ENCODE peak calls at places on chromosomes 7 and 10, in nine cellular contexts. One of them, this sample, is unnamed. For H3K4me1, the result is how much of the 10 kb centered on the place peaks cover.

GRCh38 chr7:38813797-38814196 is 95.2 kb downstream of the VPS41 start:
- DNase-seq in left ventricle myocardium inferior: no peak
- DNase-seq in thoracic aorta: no peak
- DNase-seq in heart left ventricle: no peak
- DNase-seq in pancreas: no peak
- DNase-seq in fibroblast of lung: no peak
- DNase-seq in uterus: no peak
- DNase-seq in cardiac muscle cell: no peak
- DNase-seq in adrenal gland: no peak
- DNase-seq in this sample: no peak

GRCh38 chr7:4269746-4270145 is 412.3 kb upstream of the FOXK1 start:
- DNase-seq in left ventricle myocardium inferior: no peak
- DNase-seq in thoracic aorta: no peak
- DNase-seq in heart left ventricle: no peak
- DNase-seq in pancreas: no peak
- DNase-seq in fibroblast of lung: no peak
- DNase-seq in uterus: no peak
- DNase-seq in cardiac muscle cell: no peak
- DNase-seq in adrenal gland: no peak
- DNase-seq in this sample: no peak

GRCh38 chr10:5493698-5494097 is 5.7 kb downstream of the CALML5 start:
- DNase-seq in left ventricle myocardium inferior: no peak
- DNase-seq in thoracic aorta: no peak
- DNase-seq in heart left ventricle: no peak
- DNase-seq in pancreas: no peak
- DNase-seq in fibroblast of lung: no peak
- DNase-seq in uterus: no peak
- DNase-seq in cardiac muscle cell: no peak
- DNase-seq in adrenal gland: no peak
- DNase-seq in this sample: no peak

GRCh38 chr10:97531401-97531985 is 32.8 kb downstream of the UBTD1 start:
- DNase-seq in left ventricle myocardium inferior: no peak
- DNase-seq in thoracic aorta: no peak
- DNase-seq in heart left ventricle: no peak
- DNase-seq in pancreas: no peak
- DNase-seq in fibroblast of lung: peak
- DNase-seq in uterus: no peak
- DNase-seq in cardiac muscle cell: peak
- DNase-seq in adrenal gland: no peak
- DNase-seq in this sample: no peak

GRCh38 chr10:76329891-76330575 is 898.6 kb downstream of the LRMDA start:
- DNase-seq in left ventricle myocardium inferior: no peak
- DNase-seq in thoracic aorta: no peak
- DNase-seq in heart left ventricle: no peak
- DNase-seq in pancreas: no peak
- DNase-seq in fibroblast of lung: peak
- DNase-seq in uterus: no peak
- DNase-seq in cardiac muscle cell: no peak
- DNase-seq in adrenal gland: no peak
- DNase-seq in this sample: no peak

GRCh38 chr10:23081891-23082290 is 13.5 kb upstream of the MSRB2 start:
- DNase-seq in left ventricle myocardium inferior: no peak
- DNase-seq in thoracic aorta: no peak
- DNase-seq in heart left ventricle: no peak
- DNase-seq in pancreas: no peak
- DNase-seq in fibroblast of lung: peak
- DNase-seq in uterus: no peak
- DNase-seq in cardiac muscle cell: peak
- DNase-seq in adrenal gland: no peak
- DNase-seq in this sample: no peak

GRCh38 chr7:94423865-94424264 is 29.2 kb downstream of the COL1A2 start:
- DNase-seq in left ventricle myocardium inferior: no peak
- DNase-seq in thoracic aorta: no peak
- DNase-seq in heart left ventricle: no peak
- DNase-seq in pancreas: no peak
- DNase-seq in fibroblast of lung: peak
- DNase-seq in uterus: no peak
- DNase-seq in cardiac muscle cell: peak
- DNase-seq in adrenal gland: no peak
- DNase-seq in this sample: no peak

GRCh38 chr10:31456463-31456862 is 137.4 kb downstream of the ZEB1 start:
- DNase-seq in left ventricle myocardium inferior: no peak
- DNase-seq in thoracic aorta: no peak
- DNase-seq in heart left ventricle: no peak
- DNase-seq in pancreas: no peak
- DNase-seq in fibroblast of lung: no peak
- DNase-seq in uterus: no peak
- DNase-seq in cardiac muscle cell: no peak
- DNase-seq in adrenal gland: no peak
- DNase-seq in this sample: no peak

GRCh38 chr7:130921391-130922180 is 187.6 kb upstream of the KLF14 start:
- DNase-seq in left ventricle myocardium inferior: peak
- DNase-seq in thoracic aorta: peak
- DNase-seq in heart left ventricle: no peak
- DNase-seq in pancreas: peak
- DNase-seq in fibroblast of lung: peak
- DNase-seq in uterus: no peak
- DNase-seq in cardiac muscle cell: peak
- DNase-seq in adrenal gland: no peak
- DNase-seq in this sample: peak

GRCh38 chr7:139737221-139738100 is 40.3 kb downstream of the HIPK2 start:
- DNase-seq in left ventricle myocardium inferior: no peak
- DNase-seq in thoracic aorta: no peak
- DNase-seq in heart left ventricle: no peak
- DNase-seq in pancreas: no peak
- DNase-seq in fibroblast of lung: no peak
- DNase-seq in uterus: no peak
- DNase-seq in cardiac muscle cell: no peak
- DNase-seq in adrenal gland: no peak
- DNase-seq in this sample: no peak

GRCh38 chr10:112580267-112580666 is 133.3 kb downstream of the VTI1A start:
- DNase-seq in left ventricle myocardium inferior: no peak
- DNase-seq in thoracic aorta: no peak
- DNase-seq in heart left ventricle: no peak
- DNase-seq in pancreas: no peak
- DNase-seq in fibroblast of lung: no peak
- DNase-seq in uterus: no peak
- DNase-seq in cardiac muscle cell: no peak
- DNase-seq in adrenal gland: no peak
- DNase-seq in this sample: no peak

GRCh38 chr10:71679425-71679824 is 40.2 kb downstream of the C10orf105 start:
- DNase-seq in left ventricle myocardium inferior: peak
- DNase-seq in thoracic aorta: no peak
- DNase-seq in heart left ventricle: peak
- DNase-seq in pancreas: no peak
- DNase-seq in fibroblast of lung: no peak
- DNase-seq in uterus: no peak
- DNase-seq in cardiac muscle cell: no peak
- DNase-seq in adrenal gland: no peak
- DNase-seq in this sample: no peak

GRCh38 chr7:125636320-125636962 is 706.8 kb upstream of the POT1 start:
- DNase-seq in left ventricle myocardium inferior: no peak
- DNase-seq in thoracic aorta: no peak
- DNase-seq in heart left ventricle: no peak
- DNase-seq in pancreas: no peak
- DNase-seq in fibroblast of lung: no peak
- DNase-seq in uterus: no peak
- DNase-seq in cardiac muscle cell: no peak
- DNase-seq in adrenal gland: no peak
- DNase-seq in this sample: no peak

GRCh38 chr10:27826369-27826768 is 80.8 kb upstream of the MKX start:
- DNase-seq in left ventricle myocardium inferior: no peak
- DNase-seq in thoracic aorta: no peak
- DNase-seq in heart left ventricle: no peak
- DNase-seq in pancreas: no peak
- DNase-seq in fibroblast of lung: no peak
- DNase-seq in uterus: no peak
- DNase-seq in cardiac muscle cell: no peak
- DNase-seq in adrenal gland: no peak
- DNase-seq in this sample: no peak
- H3K4me1 ChIP-seq in left ventricle myocardium inferior: under half
- H3K4me1 ChIP-seq in thoracic aorta: under half
- H3K4me1 ChIP-seq in heart left ventricle: under half
- H3K4me1 ChIP-seq in pancreas: under half
- H3K4me1 ChIP-seq in fibroblast of lung: under half
- H3K4me1 ChIP-seq in uterus: under half
- H3K4me1 ChIP-seq in cardiac muscle cell: under half
- H3K4me1 ChIP-seq in adrenal gland: under half
- H3K4me1 ChIP-seq in this sample: under half

GRCh38 chr7:127741764-127742375 is 89.9 kb downstream of the SND1 start:
- DNase-seq in left ventricle myocardium inferior: no peak
- DNase-seq in thoracic aorta: no peak
- DNase-seq in heart left ventricle: no peak
- DNase-seq in pancreas: no peak
- DNase-seq in fibroblast of lung: no peak
- DNase-seq in uterus: no peak
- DNase-seq in cardiac muscle cell: no peak
- DNase-seq in adrenal gland: no peak
- DNase-seq in this sample: no peak

GRCh38 chr7:127733976-127734375 is 82.0 kb downstream of the SND1 start:
- DNase-seq in left ventricle myocardium inferior: no peak
- DNase-seq in thoracic aorta: no peak
- DNase-seq in heart left ventricle: no peak
- DNase-seq in pancreas: no peak
- DNase-seq in fibroblast of lung: no peak
- DNase-seq in uterus: no peak
- DNase-seq in cardiac muscle cell: peak
- DNase-seq in adrenal gland: no peak
- DNase-seq in this sample: no peak

GRCh38 chr7:127736511-127736910 is 84.5 kb downstream of the SND1 start:
- DNase-seq in left ventricle myocardium inferior: no peak
- DNase-seq in thoracic aorta: no peak
- DNase-seq in heart left ventricle: no peak
- DNase-seq in pancreas: no peak
- DNase-seq in fibroblast of lung: no peak
- DNase-seq in uterus: no peak
- DNase-seq in cardiac muscle cell: no peak
- DNase-seq in adrenal gland: no peak
- DNase-seq in this sample: no peak

DNA sequence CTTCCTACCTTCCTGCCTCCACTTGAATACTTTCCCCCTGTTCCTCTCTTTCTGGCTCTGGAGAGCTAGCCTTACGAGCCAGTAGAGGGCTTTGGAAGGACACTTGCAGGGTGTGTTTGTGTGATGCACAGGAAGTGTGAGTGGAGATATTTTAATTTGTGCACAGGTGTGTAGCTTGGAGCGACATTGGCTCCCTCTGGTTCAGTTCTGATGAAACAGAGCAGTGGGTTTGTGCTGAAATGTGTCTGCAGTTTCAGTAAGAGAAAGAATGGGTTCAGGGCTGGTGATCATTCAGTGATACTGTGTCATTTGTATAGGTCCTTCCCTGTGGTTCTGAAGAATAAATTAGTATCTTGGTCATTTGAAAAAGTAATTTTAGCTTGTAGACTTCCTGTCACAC is 86.9 kb downstream of the SND1 start:
- DNase-seq in left ventricle myocardium inferior: no peak
- DNase-seq in thoracic aorta: no peak
- DNase-seq in heart left ventricle: no peak
- DNase-seq in pancreas: no peak
- DNase-seq in fibroblast of lung: no peak
- DNase-seq in uterus: no peak
- DNase-seq in cardiac muscle cell: no peak
- DNase-seq in adrenal gland: no peak
- DNase-seq in this sample: no peak
- TF ChIP-seq CTCF in left ventricle myocardium inferior: no peak
- TF ChIP-seq CTCF in thoracic aorta: no peak
- TF ChIP-seq CTCF in heart left ventricle: no peak
- TF ChIP-seq CTCF in pancreas: no peak
- TF ChIP-seq CTCF in fibroblast of lung: no peak
- TF ChIP-seq CTCF in uterus: no peak
- TF ChIP-seq CTCF in cardiac muscle cell: no peak
- TF ChIP-seq CTCF in adrenal gland: no peak
- TF ChIP-seq CTCF in this sample: no peak

GRCh38 chr10:86523348-86523747 is 1.8 kb upstream of the WAPL start:
- DNase-seq in left ventricle myocardium inferior: no peak
- DNase-seq in thoracic aorta: no peak
- DNase-seq in heart left ventricle: no peak
- DNase-seq in pancreas: no peak
- DNase-seq in fibroblast of lung: no peak
- DNase-seq in uterus: no peak
- DNase-seq in cardiac muscle cell: no peak
- DNase-seq in adrenal gland: no peak
- DNase-seq in this sample: no peak
- H3K4me3 ChIP-seq in left ventricle myocardium inferior: no peak
- H3K4me3 ChIP-seq in thoracic aorta: no peak
- H3K4me3 ChIP-seq in heart left ventricle: no peak
- H3K4me3 ChIP-seq in pancreas: no peak
- H3K4me3 ChIP-seq in fibroblast of lung: no peak
- H3K4me3 ChIP-seq in uterus: no peak
- H3K4me3 ChIP-seq in cardiac muscle cell: peak
- H3K4me3 ChIP-seq in adrenal gland: no peak
- H3K4me3 ChIP-seq in this sample: no peak

GRCh38 chr7:97442-97841 is 94.9 kb upstream of the FAM20C start:
- DNase-seq in left ventricle myocardium inferior: no peak
- DNase-seq in thoracic aorta: no peak
- DNase-seq in heart left ventricle: no peak
- DNase-seq in pancreas: no peak
- DNase-seq in fibroblast of lung: no peak
- DNase-seq in uterus: no peak
- DNase-seq in cardiac muscle cell: no peak
- DNase-seq in adrenal gland: no peak
- DNase-seq in this sample: no peak
- H3K4me1 ChIP-seq in left ventricle myocardium inferior: under half
- H3K4me1 ChIP-seq in thoracic aorta: under half
- H3K4me1 ChIP-seq in heart left ventricle: under half
- H3K4me1 ChIP-seq in pancreas: under half
- H3K4me1 ChIP-seq in fibroblast of lung: under half
- H3K4me1 ChIP-seq in uterus: under half
- H3K4me1 ChIP-seq in cardiac muscle cell: under half
- H3K4me1 ChIP-seq in adrenal gland: under half
- H3K4me1 ChIP-seq in this sample: under half

DNA sequence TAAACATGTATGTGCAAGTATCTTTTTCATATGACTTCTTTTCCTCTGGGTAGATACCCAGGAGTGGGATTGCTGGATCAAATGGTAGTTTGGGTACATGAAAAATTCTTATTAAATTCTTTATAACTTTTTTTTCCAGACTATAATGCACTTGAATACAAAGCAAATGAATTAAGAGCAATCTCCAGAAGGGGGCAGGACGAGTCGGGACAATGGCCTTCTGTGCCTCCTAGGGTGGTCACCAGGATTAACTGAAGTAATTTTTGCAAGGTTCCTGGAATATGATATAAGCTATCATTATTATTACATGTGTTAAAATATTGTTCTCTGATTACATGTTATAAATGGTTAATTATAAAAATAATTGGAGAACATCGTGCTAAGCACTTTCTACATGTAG is 127.2 kb downstream of the PPP1R17 start:
- DNase-seq in left ventricle myocardium inferior: no peak
- DNase-seq in thoracic aorta: no peak
- DNase-seq in heart left ventricle: no peak
- DNase-seq in pancreas: no peak
- DNase-seq in fibroblast of lung: peak
- DNase-seq in uterus: no peak
- DNase-seq in cardiac muscle cell: peak
- DNase-seq in adrenal gland: no peak
- DNase-seq in this sample: no peak
- TF ChIP-seq CTCF in left ventricle myocardium inferior: peak
- TF ChIP-seq CTCF in thoracic aorta: no peak
- TF ChIP-seq CTCF in heart left ventricle: no peak
- TF ChIP-seq CTCF in pancreas: no peak
- TF ChIP-seq CTCF in fibroblast of lung: peak
- TF ChIP-seq CTCF in uterus: no peak
- TF ChIP-seq CTCF in cardiac muscle cell: peak
- TF ChIP-seq CTCF in adrenal gland: no peak
- TF ChIP-seq CTCF in this sample: no peak

GRCh38 chr7:148563583-148564274 is 26.8 kb upstream of the C7orf33 start:
- DNase-seq in left ventricle myocardium inferior: no peak
- DNase-seq in thoracic aorta: no peak
- DNase-seq in heart left ventricle: no peak
- DNase-seq in pancreas: no peak
- DNase-seq in fibroblast of lung: no peak
- DNase-seq in uterus: no peak
- DNase-seq in cardiac muscle cell: no peak
- DNase-seq in adrenal gland: no peak
- DNase-seq in this sample: no peak
- H3K4me3 ChIP-seq in left ventricle myocardium inferior: peak
- H3K4me3 ChIP-seq in thoracic aorta: peak
- H3K4me3 ChIP-seq in heart left ventricle: no peak
- H3K4me3 ChIP-seq in pancreas: no peak
- H3K4me3 ChIP-seq in fibroblast of lung: no peak
- H3K4me3 ChIP-seq in uterus: no peak
- H3K4me3 ChIP-seq in cardiac muscle cell: no peak
- H3K4me3 ChIP-seq in adrenal gland: peak
- H3K4me3 ChIP-seq in this sample: no peak